ENCODE peak calls at places on chromosomes 13 and 19, in ten cellular contexts. W is heart left ventricle; P is HTR-8/SVneo; S is osteoblast; L is NCI-H146; N is CD4-positive, alpha-beta T cell; Q is activated gamma-delta T cell treated with anti-CD3 and anti-CD28 coated beads, Interleukin-2, amount 50 U/mL, for 16 hours; U is ELR; K is stimulated activated CD4-positive, alpha-beta T cell treated with anti-CD3 and anti-CD28 coated beads, Interleukin-2, amount 100 ng/mL, for 48 hours; C is HS-5. X is an unnamed sample.
A peak's percentile ranks its signal among the peaks of the same experiment; 100 is the strongest.

GRCh38 chr13:20241593-20241992 is 9.5 kb upstream of the GJB6 start:
- DNase-seq in P (no peak), K (no peak), N (no peak), W (no peak), L (no peak), S (no peak), C (no peak), U (no peak), Q (no peak), X (no peak)

GRCh38 chr19:56660381-56661105 is 11.0 kb downstream of the ZNF835 start:
- DNase-seq in U (peak; percentile 1), W (peak; percentile 33), C (no peak), P (no peak), Q (no peak), K (no peak), S (peak; percentile 68), N (no peak), L (no peak), X (no peak)

GRCh38 chr13:97030705-97031452 is 36.6 kb upstream of the OXGR1 start:
- DNase-seq in Q (no peak), P (peak; percentile 34), U (peak; percentile 69), N (no peak), K (no peak), S (peak; percentile 61), C (no peak), L (peak; percentile 20), W (no peak), X (no peak)

GRCh38 chr13:26839682-26840081 is 79.1 kb upstream of the GPR12 start:
- DNase-seq in K (no peak), N (no peak), Q (no peak), P (no peak), L (peak; percentile 27), W (no peak), U (no peak), C (no peak), S (no peak), X (no peak)

GRCh38 chr19:4067396-4068057 is 828 bp upstream of the ZBTB7A start:
- DNase-seq in S (no peak), L (peak; percentile 28), N (peak; percentile 54), K (no peak), Q (no peak), P (no peak), C (no peak), U (no peak), W (peak; percentile 68), X (peak; percentile 23)

GRCh38 chr19:13637664-13638063 is 126.7 kb upstream of the MRI1 start:
- DNase-seq in L (no peak), P (no peak), N (no peak), S (no peak), U (peak; percentile 97), C (peak; percentile 59), Q (no peak), W (no peak), K (no peak), X (no peak)

GRCh38 chr19:53130506-53130905 is 2.2 kb downstream of the ZNF415 start:
- DNase-seq in N (no peak), Q (no peak), W (peak; percentile 27), L (no peak), P (no peak), U (no peak), K (no peak), S (no peak), C (no peak), X (no peak)

GRCh38 chr13:113658836-113659235 is 838 bp upstream of the ATP4B start:
- DNase-seq in S (peak; percentile 30), Q (no peak), K (no peak), P (no peak), L (no peak), N (no peak), W (peak; percentile 14), U (no peak), C (no peak), X (no peak)

GRCh38 chr19:22622020-22622419 is 12.1 kb upstream of the ZNF492 start:
- DNase-seq in L (no peak), Q (no peak), S (no peak), P (no peak), W (no peak), K (no peak), C (no peak), N (no peak), U (no peak), X (no peak)

GRCh38 chr19:4600082-4600481 is 39.2 kb upstream of the TNFAIP8L1 start:
- DNase-seq in L (no peak), W (no peak), U (no peak), P (no peak), C (no peak), N (no peak), Q (no peak), S (no peak), K (no peak), X (no peak)

GRCh38 chr19:46428278-46429141 is at the start of gene PNMA8C:
- DNase-seq in P (no peak), N (peak; percentile 26), Q (peak; percentile 31), K (peak; percentile 42), W (peak; percentile 76), L (peak; percentile 78), S (peak; percentile 90), U (peak; percentile 54), C (no peak), X (peak; percentile 87)

GRCh38 chr19:43780706-43781525 is at the start of gene KCNN4:
- DNase-seq in U (peak; percentile 76), L (no peak), W (no peak), N (peak; percentile 64), Q (peak; percentile 37), P (no peak), C (no peak), K (peak; percentile 58), S (peak; percentile 93), X (no peak)

GRCh38 chr13:40639226-40639681 is 27.2 kb downstream of the FOXO1 start:
- DNase-seq in K (no peak), Q (no peak), U (peak; percentile 16), C (no peak), W (no peak), P (no peak), S (peak; percentile 84), N (no peak), L (no peak), X (no peak)

GRCh38 chr19:43847884-43848283 is 20.8 kb downstream of the ZNF283 start:
- DNase-seq in L (no peak), W (no peak), S (no peak), U (peak; percentile 13), Q (no peak), C (no peak), K (no peak), P (no peak), N (no peak), X (no peak)

GRCh38 chr13:114088234-114088633 is 44.2 kb downstream of the RASA3 start:
- DNase-seq in C (no peak), L (no peak), P (no peak), W (no peak), K (no peak), S (peak; percentile 32), N (no peak), Q (no peak), U (no peak), X (no peak)